ENCODE peak calls at places on chromosomes 7 and 10, in nine cellular contexts. One of them, this sample, is unnamed.

GRCh38 chr7:157268540-157268939 is 68.3 kb upstream of the DNAJB6 start:
- DNase-seq in HL-60: no peak
- DNase-seq in transverse colon: no peak
- DNase-seq in AG04450: no peak
- DNase-seq in aorta: peak
- DNase-seq in choroid plexus epithelial cell: no peak
- DNase-seq in IMR-90: peak
- DNase-seq in neural progenitor cell: no peak
- DNase-seq in tibial nerve: no peak
- DNase-seq in this sample: no peak

GRCh38 chr10:33152146-33152545 is 182.3 kb downstream of the NRP1 start:
- DNase-seq in HL-60: no peak
- DNase-seq in transverse colon: no peak
- DNase-seq in AG04450: no peak
- DNase-seq in aorta: no peak
- DNase-seq in choroid plexus epithelial cell: peak
- DNase-seq in IMR-90: no peak
- DNase-seq in neural progenitor cell: no peak
- DNase-seq in tibial nerve: no peak
- DNase-seq in this sample: no peak

GRCh38 chr7:92366730-92367129 is 80.6 kb upstream of the GATAD1 start:
- DNase-seq in HL-60: no peak
- DNase-seq in transverse colon: no peak
- DNase-seq in AG04450: no peak
- DNase-seq in aorta: no peak
- DNase-seq in choroid plexus epithelial cell: peak
- DNase-seq in IMR-90: peak
- DNase-seq in neural progenitor cell: no peak
- DNase-seq in tibial nerve: no peak
- DNase-seq in this sample: no peak

GRCh38 chr7:19111474-19112143 is 5.8 kb downstream of the TWIST1 start:
- DNase-seq in HL-60: no peak
- DNase-seq in transverse colon: no peak
- DNase-seq in AG04450: no peak
- DNase-seq in aorta: no peak
- DNase-seq in choroid plexus epithelial cell: peak
- DNase-seq in IMR-90: no peak
- DNase-seq in neural progenitor cell: no peak
- DNase-seq in tibial nerve: no peak
- DNase-seq in this sample: no peak

GRCh38 chr7:40526951-40527350 is 392.1 kb downstream of the SUGCT start:
- DNase-seq in HL-60: no peak
- DNase-seq in transverse colon: no peak
- DNase-seq in AG04450: no peak
- DNase-seq in aorta: no peak
- DNase-seq in choroid plexus epithelial cell: no peak
- DNase-seq in IMR-90: no peak
- DNase-seq in neural progenitor cell: no peak
- DNase-seq in tibial nerve: no peak
- DNase-seq in this sample: no peak

GRCh38 chr7:36062159-36062815 is 90.8 kb upstream of the EEPD1 start:
- DNase-seq in HL-60: no peak
- DNase-seq in transverse colon: no peak
- DNase-seq in AG04450: no peak
- DNase-seq in aorta: no peak
- DNase-seq in choroid plexus epithelial cell: no peak
- DNase-seq in IMR-90: no peak
- DNase-seq in neural progenitor cell: no peak
- DNase-seq in tibial nerve: no peak
- DNase-seq in this sample: no peak

GRCh38 chr10:132306951-132307751 is 599 bp downstream of the STK32C start:
- DNase-seq in HL-60: peak
- DNase-seq in transverse colon: peak
- DNase-seq in AG04450: no peak
- DNase-seq in aorta: peak
- DNase-seq in choroid plexus epithelial cell: no peak
- DNase-seq in IMR-90: no peak
- DNase-seq in neural progenitor cell: peak
- DNase-seq in tibial nerve: no peak
- DNase-seq in this sample: no peak

GRCh38 chr7:18320971-18321567 is 174.5 kb upstream of the HDAC9 start:
- DNase-seq in HL-60: peak
- DNase-seq in transverse colon: no peak
- DNase-seq in AG04450: no peak
- DNase-seq in aorta: no peak
- DNase-seq in choroid plexus epithelial cell: peak
- DNase-seq in IMR-90: peak
- DNase-seq in neural progenitor cell: peak
- DNase-seq in tibial nerve: no peak
- DNase-seq in this sample: peak

GRCh38 chr7:14018751-14019150 is 29.3 kb upstream of the ETV1 start:
- DNase-seq in HL-60: no peak
- DNase-seq in transverse colon: no peak
- DNase-seq in AG04450: no peak
- DNase-seq in aorta: no peak
- DNase-seq in choroid plexus epithelial cell: peak
- DNase-seq in IMR-90: peak
- DNase-seq in neural progenitor cell: no peak
- DNase-seq in tibial nerve: no peak
- DNase-seq in this sample: no peak

GRCh38 chr7:25288536-25289283 is 60.4 kb upstream of the NPVF start:
- DNase-seq in HL-60: no peak
- DNase-seq in transverse colon: no peak
- DNase-seq in AG04450: no peak
- DNase-seq in aorta: no peak
- DNase-seq in choroid plexus epithelial cell: no peak
- DNase-seq in IMR-90: no peak
- DNase-seq in neural progenitor cell: no peak
- DNase-seq in tibial nerve: no peak
- DNase-seq in this sample: no peak

GRCh38 chr7:150956395-150957118 is 21.6 kb downstream of the KCNH2 start:
- DNase-seq in HL-60: no peak
- DNase-seq in transverse colon: no peak
- DNase-seq in AG04450: no peak
- DNase-seq in aorta: no peak
- DNase-seq in choroid plexus epithelial cell: no peak
- DNase-seq in IMR-90: no peak
- DNase-seq in neural progenitor cell: no peak
- DNase-seq in tibial nerve: no peak
- DNase-seq in this sample: no peak

GRCh38 chr10:95221124-95221523 is 27.1 kb downstream of the ACSM6 start:
- DNase-seq in HL-60: no peak
- DNase-seq in transverse colon: no peak
- DNase-seq in AG04450: no peak
- DNase-seq in aorta: no peak
- DNase-seq in choroid plexus epithelial cell: peak
- DNase-seq in IMR-90: peak
- DNase-seq in neural progenitor cell: no peak
- DNase-seq in tibial nerve: no peak
- DNase-seq in this sample: no peak

GRCh38 chr10:10797467-10797866 is 220.2 kb upstream of the CELF2 start:
- DNase-seq in HL-60: no peak
- DNase-seq in transverse colon: no peak
- DNase-seq in AG04450: no peak
- DNase-seq in aorta: no peak
- DNase-seq in choroid plexus epithelial cell: peak
- DNase-seq in IMR-90: no peak
- DNase-seq in neural progenitor cell: no peak
- DNase-seq in tibial nerve: no peak
- DNase-seq in this sample: no peak
- H3K4me3 ChIP-seq in HL-60: no peak
- H3K4me3 ChIP-seq in transverse colon: no peak
- H3K4me3 ChIP-seq in AG04450: no peak
- H3K4me3 ChIP-seq in aorta: peak
- H3K4me3 ChIP-seq in choroid plexus epithelial cell: peak
- H3K4me3 ChIP-seq in IMR-90: no peak
- H3K4me3 ChIP-seq in neural progenitor cell: no peak
- H3K4me3 ChIP-seq in tibial nerve: no peak
- H3K4me3 ChIP-seq in this sample: no peak

GRCh38 chr7:32298403-32299132 is 191.6 kb downstream of the LSM5 start:
- DNase-seq in HL-60: peak
- DNase-seq in transverse colon: no peak
- DNase-seq in AG04450: no peak
- DNase-seq in aorta: peak
- DNase-seq in choroid plexus epithelial cell: no peak
- DNase-seq in IMR-90: no peak
- DNase-seq in neural progenitor cell: peak
- DNase-seq in tibial nerve: no peak
- DNase-seq in this sample: no peak
- H3K4me3 ChIP-seq in HL-60: peak
- H3K4me3 ChIP-seq in transverse colon: peak
- H3K4me3 ChIP-seq in AG04450: no peak
- H3K4me3 ChIP-seq in aorta: no peak
- H3K4me3 ChIP-seq in choroid plexus epithelial cell: peak
- H3K4me3 ChIP-seq in IMR-90: peak
- H3K4me3 ChIP-seq in neural progenitor cell: peak
- H3K4me3 ChIP-seq in tibial nerve: peak
- H3K4me3 ChIP-seq in this sample: peak

DNA sequence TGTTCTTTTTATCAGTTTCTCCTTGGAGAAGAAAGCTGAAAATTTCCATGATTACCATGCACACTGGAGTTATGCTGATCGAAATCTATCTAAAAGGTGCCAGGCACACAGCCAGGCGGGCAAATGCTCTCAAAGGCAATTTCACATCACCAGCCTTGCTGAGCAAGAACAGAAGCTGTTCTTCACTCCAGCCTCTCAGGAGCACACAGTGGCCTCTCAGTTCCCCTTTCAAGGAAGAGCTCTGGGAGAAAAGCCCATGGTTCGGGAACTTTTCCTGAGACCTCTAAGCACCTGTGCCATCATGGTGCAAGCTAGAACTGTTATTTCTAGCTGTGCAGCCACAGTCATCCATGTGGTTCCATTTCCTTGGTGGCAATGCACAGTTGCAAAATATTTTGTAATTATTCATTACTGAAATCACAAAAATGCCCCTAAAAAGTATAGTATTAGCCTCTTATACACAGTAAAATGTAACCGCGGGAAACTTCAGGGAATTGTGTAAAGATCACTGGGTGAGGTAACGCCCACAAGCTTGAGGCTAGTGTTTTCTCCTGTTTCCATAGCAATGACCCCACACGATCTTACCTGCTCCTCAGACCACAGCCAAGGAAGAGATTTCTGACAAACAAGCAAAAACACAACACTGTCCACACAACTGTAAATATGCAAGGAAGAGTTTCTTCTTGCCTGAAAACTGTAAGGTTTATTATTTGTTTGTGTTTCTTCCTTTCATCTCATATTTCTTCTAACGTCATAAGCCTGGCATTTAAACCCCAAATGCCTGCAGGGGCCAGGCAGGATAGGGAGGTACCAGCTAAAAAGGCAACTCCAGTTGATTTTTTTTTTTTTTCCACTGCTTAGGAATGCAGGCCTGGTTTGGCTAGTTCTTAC is 121.2 kb downstream of the FAM107B start:
- DNase-seq in HL-60: peak
- DNase-seq in transverse colon: no peak
- DNase-seq in AG04450: peak
- DNase-seq in aorta: no peak
- DNase-seq in choroid plexus epithelial cell: peak
- DNase-seq in IMR-90: peak
- DNase-seq in neural progenitor cell: peak
- DNase-seq in tibial nerve: no peak
- DNase-seq in this sample: no peak
- H3K4me3 ChIP-seq in HL-60: no peak
- H3K4me3 ChIP-seq in transverse colon: no peak
- H3K4me3 ChIP-seq in AG04450: no peak
- H3K4me3 ChIP-seq in aorta: no peak
- H3K4me3 ChIP-seq in choroid plexus epithelial cell: no peak
- H3K4me3 ChIP-seq in IMR-90: no peak
- H3K4me3 ChIP-seq in neural progenitor cell: no peak
- H3K4me3 ChIP-seq in tibial nerve: no peak
- H3K4me3 ChIP-seq in this sample: no peak

DNA sequence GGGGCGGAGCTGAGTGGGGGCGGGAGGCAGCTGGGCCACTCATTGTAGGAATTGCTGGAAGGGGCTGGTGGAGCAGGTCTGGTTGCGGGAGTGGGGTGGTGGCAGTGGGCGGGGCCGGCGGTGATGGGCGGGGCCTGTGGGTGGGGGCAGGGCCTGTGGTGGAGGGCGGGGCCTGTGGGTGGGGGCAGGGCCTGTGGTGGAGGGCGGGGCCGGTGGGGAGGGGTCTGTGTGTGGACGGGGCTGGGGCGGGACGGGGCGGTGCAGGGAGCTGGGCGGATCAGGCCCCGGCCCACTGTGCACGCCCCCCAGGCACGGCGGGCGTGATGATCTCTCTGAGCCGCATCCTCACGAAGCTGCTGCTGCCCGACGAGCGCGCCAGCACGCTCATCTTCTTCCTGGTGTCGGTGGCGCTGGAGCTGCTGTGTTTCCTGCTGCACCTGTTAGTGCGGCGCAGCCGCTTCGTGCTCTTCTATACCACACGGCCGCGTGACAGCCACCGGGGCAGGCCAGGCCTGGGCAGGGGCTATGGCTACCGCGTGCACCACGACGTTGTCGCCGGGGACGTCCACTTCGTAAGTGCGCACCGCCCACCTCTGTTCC is 14.0 kb downstream of the SLC29A4 start:
- DNase-seq in HL-60: peak
- DNase-seq in transverse colon: no peak
- DNase-seq in AG04450: no peak
- DNase-seq in aorta: no peak
- DNase-seq in choroid plexus epithelial cell: peak
- DNase-seq in IMR-90: no peak
- DNase-seq in neural progenitor cell: peak
- DNase-seq in tibial nerve: no peak
- DNase-seq in this sample: no peak
- H3K4me3 ChIP-seq in HL-60: peak
- H3K4me3 ChIP-seq in transverse colon: no peak
- H3K4me3 ChIP-seq in AG04450: no peak
- H3K4me3 ChIP-seq in aorta: no peak
- H3K4me3 ChIP-seq in choroid plexus epithelial cell: no peak
- H3K4me3 ChIP-seq in IMR-90: no peak
- H3K4me3 ChIP-seq in neural progenitor cell: peak
- H3K4me3 ChIP-seq in tibial nerve: no peak
- H3K4me3 ChIP-seq in this sample: no peak

GRCh38 chr10:70457759-70458305 is 16.4 kb upstream of the NODAL start:
- DNase-seq in HL-60: no peak
- DNase-seq in transverse colon: no peak
- DNase-seq in AG04450: no peak
- DNase-seq in aorta: no peak
- DNase-seq in choroid plexus epithelial cell: no peak
- DNase-seq in IMR-90: no peak
- DNase-seq in neural progenitor cell: no peak
- DNase-seq in tibial nerve: no peak
- DNase-seq in this sample: no peak
- H3K4me3 ChIP-seq in HL-60: no peak
- H3K4me3 ChIP-seq in transverse colon: no peak
- H3K4me3 ChIP-seq in AG04450: no peak
- H3K4me3 ChIP-seq in aorta: no peak
- H3K4me3 ChIP-seq in choroid plexus epithelial cell: no peak
- H3K4me3 ChIP-seq in IMR-90: no peak
- H3K4me3 ChIP-seq in neural progenitor cell: peak
- H3K4me3 ChIP-seq in tibial nerve: no peak
- H3K4me3 ChIP-seq in this sample: no peak

GRCh38 chr7:1290262-1291039 is 57.8 kb downstream of the UNCX start:
- DNase-seq in HL-60: no peak
- DNase-seq in transverse colon: no peak
- DNase-seq in AG04450: no peak
- DNase-seq in aorta: peak
- DNase-seq in choroid plexus epithelial cell: no peak
- DNase-seq in IMR-90: no peak
- DNase-seq in neural progenitor cell: peak
- DNase-seq in tibial nerve: no peak
- DNase-seq in this sample: no peak
- H3K4me3 ChIP-seq in HL-60: no peak
- H3K4me3 ChIP-seq in transverse colon: peak
- H3K4me3 ChIP-seq in AG04450: peak
- H3K4me3 ChIP-seq in aorta: peak
- H3K4me3 ChIP-seq in choroid plexus epithelial cell: no peak
- H3K4me3 ChIP-seq in IMR-90: peak
- H3K4me3 ChIP-seq in neural progenitor cell: peak
- H3K4me3 ChIP-seq in tibial nerve: peak
- H3K4me3 ChIP-seq in this sample: peak

This sample was measured in skeletal muscle cell.